ENCODE peak calls at places on chromosome 2, in six cellular contexts. H is sigmoid colon, C is SK-N-SH, A is GM23338, S is HL-60, D is HCT116. G is an unnamed sample.

GRCh38 chr2:127413782-127414743 is 4.2 kb upstream of the PROC start:
- DNase-seq in H (no peak), C (no peak), A (no peak), S (no peak), D (no peak), G (no peak)

GRCh38 chr2:54966165-54966819 is 84.0 kb downstream of the RTN4 start:
- DNase-seq in H (no peak), C (no peak), A (no peak), S (no peak), D (no peak), G (no peak)

GRCh38 chr2:187875271-187875670 is 321.0 kb upstream of the TFPI start:
- DNase-seq in H (no peak), C (no peak), A (no peak), S (no peak), D (no peak), G (no peak)

GRCh38 chr2:128416366-128416765 is 97.7 kb upstream of the HS6ST1 start:
- DNase-seq in H (no peak), C (peak; percentile 27), A (no peak), S (no peak), D (no peak), G (no peak)

GRCh38 chr2:74917702-74918619 is 40.5 kb upstream of the POLE4 start:
- DNase-seq in H (no peak), C (no peak), A (peak; percentile 34), S (no peak), D (no peak), G (no peak)

GRCh38 chr2:22890142-22890541 is 494.8 kb upstream of the KLHL29 start:
- DNase-seq in H (no peak), C (no peak), A (no peak), S (no peak), D (no peak), G (no peak)

GRCh38 chr2:227890495-227891079 is 19.2 kb downstream of the DAW1 start:
- DNase-seq in H (no peak), C (peak; percentile 32), A (peak; percentile 82), S (no peak), D (peak; percentile 40), G (no peak)

GRCh38 chr2:239277401-239278085 is 123.3 kb downstream of the HDAC4 start:
- DNase-seq in H (peak; percentile 65), C (no peak), A (no peak), S (no peak), D (no peak), G (peak; percentile 6)

GRCh38 chr2:54942373-54942772 is 107.9 kb downstream of the RTN4 start:
- DNase-seq in H (no peak), C (no peak), A (no peak), S (no peak), D (no peak), G (no peak)

GRCh38 chr2:168060956-168061750 is 186.2 kb downstream of the STK39 start:
- DNase-seq in H (no peak), C (no peak), A (no peak), S (no peak), D (no peak), G (no peak)

GRCh38 chr2:186820303-186820702 is 28.7 kb downstream of the ZSWIM2 start:
- DNase-seq in H (no peak), C (no peak), A (no peak), S (no peak), D (no peak), G (no peak)

GRCh38 chr2:122754561-122754960 is 999.1 kb downstream of the TSN start:
- DNase-seq in H (no peak), C (no peak), A (no peak), S (peak; percentile 71), D (no peak), G (no peak)

GRCh38 chr2:74070991-74071390 is 76.7 kb downstream of the BOLA3 start:
- DNase-seq in H (no peak), C (no peak), A (no peak), S (no peak), D (no peak), G (no peak)

GRCh38 chr2:20250436-20250835 is 25.5 kb upstream of the SDC1 start:
- DNase-seq in H (no peak), C (no peak), A (no peak), S (no peak), D (no peak), G (no peak)

GRCh38 chr2:118981627-118982026 is 39.6 kb downstream of the MARCO start:
- DNase-seq in H (no peak), C (no peak), A (no peak), S (no peak), D (no peak), G (no peak)

GRCh38 chr2:127811922-127812321 is 951 bp upstream of the WDR33 start:
- DNase-seq in H (no peak), C (peak; percentile 41), A (no peak), S (no peak), D (no peak), G (no peak)

GRCh38 chr2:220163486-220163885 is 536.1 kb downstream of the SLC4A3 start:
- DNase-seq in H (no peak), C (no peak), A (no peak), S (no peak), D (no peak), G (no peak)

GRCh38 chr2:85540131-85540587 is 1.2 kb downstream of the MAT2A start:
- DNase-seq in H (no peak), C (no peak), A (no peak), S (peak; percentile 38), D (no peak), G (no peak)

GRCh38 chr2:232668805-232669444 is 28.2 kb upstream of the GIGYF2 start:
- DNase-seq in H (no peak), C (no peak), A (peak; percentile 65), S (no peak), D (peak; percentile 3), G (no peak)

GRCh38 chr2:241931976-241932894 is 62.7 kb downstream of the RTP5 start:
- DNase-seq in H (no peak), C (no peak), A (no peak), S (no peak), D (no peak), G (no peak)

GRCh38 chr2:237865623-237866041 is 6.2 kb downstream of the RAMP1 start:
- DNase-seq in H (peak; percentile 76), C (peak; percentile 79), A (no peak), S (no peak), D (no peak), G (no peak)

GRCh38 chr2:234135750-234136221 is 85.3 kb downstream of the SPP2 start:
- DNase-seq in H (peak; percentile 65), C (peak; percentile 83), A (peak; percentile 95), S (peak; percentile 14), D (peak; percentile 73), G (peak; percentile 62)

GRCh38 chr2:234138836-234139235 is 88.3 kb downstream of the SPP2 start:
- DNase-seq in H (no peak), C (no peak), A (no peak), S (no peak), D (no peak), G (no peak)

GRCh38 chr2:234136461-234136860 is 86.0 kb downstream of the SPP2 start:
- DNase-seq in H (no peak), C (no peak), A (peak; percentile 31), S (no peak), D (no peak), G (no peak)

GRCh38 chr2:234139755-234140154 is 89.3 kb downstream of the SPP2 start:
- DNase-seq in H (no peak), C (no peak), A (no peak), S (no peak), D (no peak), G (no peak)

DNA sequence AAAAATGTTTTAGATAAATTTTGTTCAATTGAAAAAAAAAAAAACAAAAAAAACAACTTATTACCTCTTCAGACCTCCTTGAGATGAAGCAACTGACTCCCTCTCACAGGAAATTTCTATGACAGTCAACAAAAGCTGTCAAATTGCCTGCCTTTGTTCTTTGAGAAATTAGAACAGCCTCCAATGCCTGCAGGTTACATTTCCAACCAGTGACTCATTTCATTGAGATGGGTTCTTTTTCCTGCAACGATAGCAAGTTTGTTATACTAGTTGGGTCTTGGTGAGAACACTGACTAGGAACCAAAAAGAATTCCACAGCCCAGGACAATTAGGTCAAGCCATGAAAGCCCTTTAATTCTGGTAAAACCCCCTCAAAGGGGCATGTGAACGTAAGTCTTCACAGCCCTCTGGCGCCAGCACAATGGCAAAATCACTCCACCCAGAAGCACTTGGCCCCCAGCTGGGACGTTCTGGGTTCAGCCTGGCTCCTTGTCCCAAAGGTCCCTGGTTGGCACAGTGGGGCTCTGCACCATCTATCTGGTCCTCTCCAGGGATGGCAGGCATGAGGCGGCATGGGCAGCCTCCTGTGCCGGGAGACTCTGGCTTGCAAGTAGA is 87.0 kb downstream of the SPP2 start:
- DNase-seq in H (no peak), C (no peak), A (no peak), S (no peak), D (no peak), G (no peak)
- TF ChIP-seq CTCF in H (no peak), C (no peak), A (no peak), S (no peak), D (no peak), G (no peak)

GRCh38 chr2:189178726-189179606 is 595 bp downstream of the COL5A2 start:
- DNase-seq in H (peak; percentile 72), C (no peak), A (peak; percentile 46), S (no peak), D (no peak), G (no peak)

GRCh38 chr2:189178007-189178406 is 1.6 kb downstream of the COL5A2 start:
- DNase-seq in H (no peak), C (no peak), A (no peak), S (no peak), D (no peak), G (no peak)

GRCh38 chr2:189179607-189179979 is at the start of gene COL5A2:
- DNase-seq in H (peak; percentile 79), C (no peak), A (peak; percentile 55), S (no peak), D (no peak), G (peak; percentile 24)

GRCh38 chr2:189177441-189177840 is 2.1 kb downstream of the COL5A2 start:
- DNase-seq in H (no peak), C (no peak), A (no peak), S (no peak), D (no peak), G (no peak)

DNA sequence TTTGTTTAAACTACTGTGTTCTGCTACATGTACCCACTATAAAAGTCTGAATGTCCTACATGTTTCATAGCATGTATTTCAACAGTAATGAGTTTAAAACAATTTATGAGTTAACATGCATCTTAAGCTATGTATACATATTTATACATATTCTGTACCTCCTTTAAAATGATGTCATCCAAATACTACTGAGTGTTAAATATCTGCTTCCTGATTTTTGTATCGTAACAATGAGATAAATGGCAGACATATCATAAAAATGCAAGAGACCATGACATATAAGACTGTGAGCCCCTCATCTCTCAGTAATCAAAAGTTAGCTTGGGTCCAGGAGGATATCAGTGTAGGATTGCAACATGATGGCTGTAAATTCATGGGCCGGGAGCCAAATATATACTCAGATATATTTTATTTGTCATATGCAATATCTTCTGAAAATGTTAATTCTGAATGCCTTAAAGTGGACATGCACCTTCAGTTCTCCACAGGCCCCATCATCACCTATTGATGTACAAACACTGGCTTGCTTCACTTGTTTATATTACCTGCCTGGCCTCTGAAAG is 3.6 kb downstream of the COL5A2 start:
- DNase-seq in H (no peak), C (no peak), A (no peak), S (no peak), D (no peak), G (no peak)
- H3K4me3 ChIP-seq in H (peak overlapping the region; percentile 65), C (no peak overlapping the region), A (no peak overlapping the region), S (no peak overlapping the region), D (no peak overlapping the region), G (peak overlapping the region; percentile 46)

GRCh38 chr2:132740081-132740480 is 70.1 kb upstream of the LYPD1 start:
- DNase-seq in H (no peak), C (no peak), A (no peak), S (no peak), D (no peak), G (no peak)
- TF ChIP-seq POLR2AphosphoS5 in H (no peak), C (no peak), A (no peak), S (no peak), D (no peak), G (no peak)

GRCh38 chr2:234611209-234611608 is 114.3 kb upstream of the ARL4C start:
- DNase-seq in H (no peak), C (no peak), A (peak; percentile 68), S (no peak), D (peak; percentile 8), G (no peak)
- TF ChIP-seq CTCF in H (no peak), C (peak; percentile 52), A (peak; percentile 48), S (peak; percentile 8), D (no peak), G (no peak)

G was measured in transverse colon.